ENCODE peak calls at places on chromosomes 13 and 19, in seven cellular contexts. One of them, this sample, is unnamed. For H3K36me3, the result is how much of the 10 kb centered on the place peaks cover.

GRCh38 chr19:1840541-1841115 is 7.7 kb downstream of the REXO1 start:
- DNase-seq in upper lobe of right lung: no peak
- DNase-seq in stomach: no peak
- DNase-seq in left ventricle myocardium inferior: peak
- DNase-seq in tibial artery: no peak
- DNase-seq in CD8-positive, alpha-beta T cell: no peak
- DNase-seq in Peyer's patch: no peak
- DNase-seq in this sample: no peak

GRCh38 chr13:110713642-110713952 is at the start of gene ING1:
- DNase-seq in upper lobe of right lung: no peak
- DNase-seq in stomach: no peak
- DNase-seq in left ventricle myocardium inferior: peak
- DNase-seq in tibial artery: no peak
- DNase-seq in CD8-positive, alpha-beta T cell: no peak
- DNase-seq in Peyer's patch: no peak
- DNase-seq in this sample: no peak

GRCh38 chr19:36254848-36255247 is 39.9 kb downstream of the ZNF146 start:
- DNase-seq in upper lobe of right lung: no peak
- DNase-seq in stomach: no peak
- DNase-seq in left ventricle myocardium inferior: no peak
- DNase-seq in tibial artery: no peak
- DNase-seq in CD8-positive, alpha-beta T cell: no peak
- DNase-seq in Peyer's patch: no peak
- DNase-seq in this sample: no peak

GRCh38 chr19:49896863-49897621 is at the start of gene IL4I1:
- DNase-seq in upper lobe of right lung: peak
- DNase-seq in stomach: no peak
- DNase-seq in left ventricle myocardium inferior: no peak
- DNase-seq in tibial artery: peak
- DNase-seq in CD8-positive, alpha-beta T cell: peak
- DNase-seq in Peyer's patch: peak
- DNase-seq in this sample: no peak

GRCh38 chr19:18049390-18049789 is 37.3 kb downstream of the IL12RB1 start:
- DNase-seq in upper lobe of right lung: peak
- DNase-seq in stomach: peak
- DNase-seq in left ventricle myocardium inferior: peak
- DNase-seq in tibial artery: peak
- DNase-seq in CD8-positive, alpha-beta T cell: no peak
- DNase-seq in Peyer's patch: peak
- DNase-seq in this sample: peak

GRCh38 chr13:93116809-93117208 is 109.8 kb upstream of the GPC6 start:
- DNase-seq in upper lobe of right lung: no peak
- DNase-seq in stomach: no peak
- DNase-seq in left ventricle myocardium inferior: no peak
- DNase-seq in tibial artery: no peak
- DNase-seq in CD8-positive, alpha-beta T cell: no peak
- DNase-seq in Peyer's patch: no peak
- DNase-seq in this sample: no peak

GRCh38 chr13:49540552-49540951 is 44.8 kb downstream of the PHF11 start:
- DNase-seq in upper lobe of right lung: no peak
- DNase-seq in stomach: no peak
- DNase-seq in left ventricle myocardium inferior: no peak
- DNase-seq in tibial artery: no peak
- DNase-seq in CD8-positive, alpha-beta T cell: no peak
- DNase-seq in Peyer's patch: no peak
- DNase-seq in this sample: no peak

GRCh38 chr13:51765142-51765515 is 38.8 kb downstream of the DHRS12 start:
- DNase-seq in upper lobe of right lung: no peak
- DNase-seq in stomach: no peak
- DNase-seq in left ventricle myocardium inferior: no peak
- DNase-seq in tibial artery: no peak
- DNase-seq in CD8-positive, alpha-beta T cell: no peak
- DNase-seq in Peyer's patch: no peak
- DNase-seq in this sample: no peak

GRCh38 chr13:60396783-60397692 is at the start of gene TDRD3:
- DNase-seq in upper lobe of right lung: peak
- DNase-seq in stomach: peak
- DNase-seq in left ventricle myocardium inferior: peak
- DNase-seq in tibial artery: peak
- DNase-seq in CD8-positive, alpha-beta T cell: peak
- DNase-seq in Peyer's patch: peak
- DNase-seq in this sample: peak

GRCh38 chr19:42442833-42443232 is at the start of gene CXCL17:
- DNase-seq in upper lobe of right lung: no peak
- DNase-seq in stomach: peak
- DNase-seq in left ventricle myocardium inferior: no peak
- DNase-seq in tibial artery: no peak
- DNase-seq in CD8-positive, alpha-beta T cell: no peak
- DNase-seq in Peyer's patch: no peak
- DNase-seq in this sample: no peak

GRCh38 chr19:38070573-38070972 is 153.4 kb downstream of the DPF1 start:
- DNase-seq in upper lobe of right lung: no peak
- DNase-seq in stomach: no peak
- DNase-seq in left ventricle myocardium inferior: no peak
- DNase-seq in tibial artery: no peak
- DNase-seq in CD8-positive, alpha-beta T cell: no peak
- DNase-seq in Peyer's patch: no peak
- DNase-seq in this sample: no peak

DNA sequence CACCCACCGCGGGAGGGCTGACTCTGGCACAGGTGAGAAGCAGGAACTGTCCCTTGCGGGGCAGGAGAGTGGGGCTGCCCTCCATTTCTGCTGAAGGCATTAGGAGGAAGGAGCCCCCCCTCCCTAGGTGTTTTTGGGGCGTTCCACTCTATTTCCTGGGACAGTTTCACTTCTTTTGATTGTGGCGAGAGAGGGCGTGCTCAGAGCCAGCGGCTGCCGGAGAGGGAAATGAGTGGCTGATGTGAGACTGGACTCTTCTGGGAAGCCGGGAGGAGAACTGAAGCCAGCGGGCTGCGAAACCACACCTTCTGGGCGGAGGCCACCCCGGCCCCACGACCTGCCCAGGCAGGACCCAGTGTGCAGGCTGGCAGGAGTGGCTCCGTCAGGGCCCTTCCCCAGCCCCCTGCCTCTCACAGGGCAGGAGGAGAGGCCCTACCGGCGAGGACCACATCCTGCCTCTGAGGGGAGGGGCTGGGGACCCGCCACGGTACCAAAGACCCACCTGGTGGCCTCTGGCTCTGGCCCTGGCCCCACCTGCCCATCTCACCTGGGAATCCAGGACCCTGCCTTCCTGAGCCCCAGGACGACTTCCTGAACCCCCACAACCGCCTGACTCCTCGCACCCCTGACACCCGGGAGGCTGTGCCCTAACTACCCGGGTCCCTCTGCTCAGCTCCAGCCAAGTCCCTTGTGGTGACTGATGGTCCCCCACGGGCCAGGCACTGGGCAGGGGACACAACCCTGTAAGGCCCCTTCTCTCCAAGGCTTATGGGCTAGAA is 25.9 kb downstream of the MPND start:
- DNase-seq in upper lobe of right lung: peak
- DNase-seq in stomach: peak
- DNase-seq in left ventricle myocardium inferior: peak
- DNase-seq in tibial artery: no peak
- DNase-seq in CD8-positive, alpha-beta T cell: peak
- DNase-seq in Peyer's patch: peak
- DNase-seq in this sample: peak
- H3K36me3 ChIP-seq in upper lobe of right lung: under half
- H3K36me3 ChIP-seq in stomach: under half
- H3K36me3 ChIP-seq in left ventricle myocardium inferior: under half
- H3K36me3 ChIP-seq in tibial artery: under half
- H3K36me3 ChIP-seq in CD8-positive, alpha-beta T cell: under half
- H3K36me3 ChIP-seq in Peyer's patch: under half
- H3K36me3 ChIP-seq in this sample: under half

GRCh38 chr13:36131931-36132297 is 732 bp upstream of the DCLK1 start:
- DNase-seq in upper lobe of right lung: peak
- DNase-seq in stomach: no peak
- DNase-seq in left ventricle myocardium inferior: peak
- DNase-seq in tibial artery: peak
- DNase-seq in CD8-positive, alpha-beta T cell: no peak
- DNase-seq in Peyer's patch: no peak
- DNase-seq in this sample: peak
- H3K27ac ChIP-seq in upper lobe of right lung: no peak
- H3K27ac ChIP-seq in stomach: peak
- H3K27ac ChIP-seq in left ventricle myocardium inferior: peak
- H3K27ac ChIP-seq in tibial artery: no peak
- H3K27ac ChIP-seq in CD8-positive, alpha-beta T cell: no peak
- H3K27ac ChIP-seq in Peyer's patch: peak
- H3K27ac ChIP-seq in this sample: no peak

GRCh38 chr19:16537111-16537510 is 5.1 kb downstream of the CHERP start:
- DNase-seq in upper lobe of right lung: no peak
- DNase-seq in stomach: no peak
- DNase-seq in left ventricle myocardium inferior: no peak
- DNase-seq in tibial artery: no peak
- DNase-seq in CD8-positive, alpha-beta T cell: no peak
- DNase-seq in Peyer's patch: no peak
- DNase-seq in this sample: no peak
- H3K36me3 ChIP-seq in upper lobe of right lung: half or more
- H3K36me3 ChIP-seq in stomach: half or more
- H3K36me3 ChIP-seq in left ventricle myocardium inferior: half or more
- H3K36me3 ChIP-seq in tibial artery: under half
- H3K36me3 ChIP-seq in CD8-positive, alpha-beta T cell: under half
- H3K36me3 ChIP-seq in Peyer's patch: under half
- H3K36me3 ChIP-seq in this sample: half or more

GRCh38 chr19:3389446-3389778 is 23.0 kb downstream of the NFIC start:
- DNase-seq in upper lobe of right lung: no peak
- DNase-seq in stomach: no peak
- DNase-seq in left ventricle myocardium inferior: no peak
- DNase-seq in tibial artery: no peak
- DNase-seq in CD8-positive, alpha-beta T cell: no peak
- DNase-seq in Peyer's patch: no peak
- DNase-seq in this sample: no peak
- H3K27ac ChIP-seq in upper lobe of right lung: peak
- H3K27ac ChIP-seq in stomach: peak
- H3K27ac ChIP-seq in left ventricle myocardium inferior: peak
- H3K27ac ChIP-seq in tibial artery: peak
- H3K27ac ChIP-seq in CD8-positive, alpha-beta T cell: no peak
- H3K27ac ChIP-seq in Peyer's patch: peak
- H3K27ac ChIP-seq in this sample: peak

This sample was measured in lower lobe of right lung.